ENCODE peak calls at places on chromosome 19, in five cellular contexts. One of them, this sample, is unnamed.
A peak's percentile ranks its signal among the peaks of the same experiment; 100 is the strongest.

GRCh38 chr19:18057557-18057956 is 29.2 kb downstream of the IL12RB1 start:
- DNase-seq in activated CD4-positive, alpha-beta T cell treated with anti-CD3 and anti-CD28 coated beads for 48 hours: no peak
- DNase-seq in left colon: no peak
- DNase-seq in ELR: no peak
- DNase-seq in activated T-helper 2 cell treated with anti-CD3 and anti-CD28 coated beads, Interferon-gamma antibody, Interleukin-2, Interleukin-4, amounts not matched to agents 10 μg/mL and 5 μg/mL and 100 μg/mL, durations not matched to agents 14 hours and 24 hours and 36 hours: no peak
- DNase-seq in this sample: no peak

GRCh38 chr19:46945668-46946067 is 74.0 kb upstream of the NPAS1 start:
- DNase-seq in activated CD4-positive, alpha-beta T cell treated with anti-CD3 and anti-CD28 coated beads for 48 hours: no peak
- DNase-seq in left colon: no peak
- DNase-seq in ELR: no peak
- DNase-seq in activated T-helper 2 cell treated with anti-CD3 and anti-CD28 coated beads, Interferon-gamma antibody, Interleukin-2, Interleukin-4, amounts not matched to agents 10 μg/mL and 5 μg/mL and 100 μg/mL, durations not matched to agents 14 hours and 24 hours and 36 hours: no peak
- DNase-seq in this sample: no peak

GRCh38 chr19:14114854-14115253 is 2.7 kb downstream of the PRKACA start:
- DNase-seq in activated CD4-positive, alpha-beta T cell treated with anti-CD3 and anti-CD28 coated beads for 48 hours: peak; percentile 70
- DNase-seq in left colon: peak; percentile 59
- DNase-seq in ELR: peak; percentile 39
- DNase-seq in activated T-helper 2 cell treated with anti-CD3 and anti-CD28 coated beads, Interferon-gamma antibody, Interleukin-2, Interleukin-4, amounts not matched to agents 10 μg/mL and 5 μg/mL and 100 μg/mL, durations not matched to agents 14 hours and 24 hours and 36 hours: peak; percentile 41
- DNase-seq in this sample: peak; percentile 21

GRCh38 chr19:18697680-18698079 is 14.2 kb downstream of the CRTC1 start:
- DNase-seq in activated CD4-positive, alpha-beta T cell treated with anti-CD3 and anti-CD28 coated beads for 48 hours: no peak
- DNase-seq in left colon: peak; percentile 51
- DNase-seq in ELR: no peak
- DNase-seq in activated T-helper 2 cell treated with anti-CD3 and anti-CD28 coated beads, Interferon-gamma antibody, Interleukin-2, Interleukin-4, amounts not matched to agents 10 μg/mL and 5 μg/mL and 100 μg/mL, durations not matched to agents 14 hours and 24 hours and 36 hours: no peak
- DNase-seq in this sample: no peak

GRCh38 chr19:6772028-6772865 is at the start of gene VAV1:
- DNase-seq in activated CD4-positive, alpha-beta T cell treated with anti-CD3 and anti-CD28 coated beads for 48 hours: peak; percentile 85
- DNase-seq in left colon: peak; percentile 80
- DNase-seq in ELR: no peak
- DNase-seq in activated T-helper 2 cell treated with anti-CD3 and anti-CD28 coated beads, Interferon-gamma antibody, Interleukin-2, Interleukin-4, amounts not matched to agents 10 μg/mL and 5 μg/mL and 100 μg/mL, durations not matched to agents 14 hours and 24 hours and 36 hours: peak; percentile 74
- DNase-seq in this sample: peak; percentile 82

GRCh38 chr19:48669903-48670668 is 2.7 kb downstream of the NTN5 start:
- DNase-seq in activated CD4-positive, alpha-beta T cell treated with anti-CD3 and anti-CD28 coated beads for 48 hours: no peak
- DNase-seq in left colon: no peak
- DNase-seq in ELR: no peak
- DNase-seq in activated T-helper 2 cell treated with anti-CD3 and anti-CD28 coated beads, Interferon-gamma antibody, Interleukin-2, Interleukin-4, amounts not matched to agents 10 μg/mL and 5 μg/mL and 100 μg/mL, durations not matched to agents 14 hours and 24 hours and 36 hours: no peak
- DNase-seq in this sample: no peak

GRCh38 chr19:6375411-6376010 is at the start of gene PSPN:
- DNase-seq in activated CD4-positive, alpha-beta T cell treated with anti-CD3 and anti-CD28 coated beads for 48 hours: no peak
- DNase-seq in left colon: no peak
- DNase-seq in ELR: no peak
- DNase-seq in activated T-helper 2 cell treated with anti-CD3 and anti-CD28 coated beads, Interferon-gamma antibody, Interleukin-2, Interleukin-4, amounts not matched to agents 10 μg/mL and 5 μg/mL and 100 μg/mL, durations not matched to agents 14 hours and 24 hours and 36 hours: no peak
- DNase-seq in this sample: no peak

GRCh38 chr19:7917292-7918061 is 2.7 kb upstream of the SNAPC2 start:
- DNase-seq in activated CD4-positive, alpha-beta T cell treated with anti-CD3 and anti-CD28 coated beads for 48 hours: peak; percentile 72
- DNase-seq in left colon: peak; percentile 50
- DNase-seq in ELR: peak; percentile 74
- DNase-seq in activated T-helper 2 cell treated with anti-CD3 and anti-CD28 coated beads, Interferon-gamma antibody, Interleukin-2, Interleukin-4, amounts not matched to agents 10 μg/mL and 5 μg/mL and 100 μg/mL, durations not matched to agents 14 hours and 24 hours and 36 hours: peak; percentile 45
- DNase-seq in this sample: no peak

GRCh38 chr19:33408538-33408937 is 35.0 kb downstream of the CEBPG start:
- DNase-seq in activated CD4-positive, alpha-beta T cell treated with anti-CD3 and anti-CD28 coated beads for 48 hours: no peak
- DNase-seq in left colon: no peak
- DNase-seq in ELR: no peak
- DNase-seq in activated T-helper 2 cell treated with anti-CD3 and anti-CD28 coated beads, Interferon-gamma antibody, Interleukin-2, Interleukin-4, amounts not matched to agents 10 μg/mL and 5 μg/mL and 100 μg/mL, durations not matched to agents 14 hours and 24 hours and 36 hours: no peak
- DNase-seq in this sample: no peak